ENCODE peak calls at places on chromosomes 7 and 10, in six cellular contexts. A is IMR-90, Q is neuronal stem cell, N is H9, B is mesenchymal stem cell, W is H1. C is an unnamed sample. For H3K4me1, the result is how much of the 10 kb centered on the place peaks cover.

GRCh38 chr10:21317902-21318301 is 207.6 kb downstream of the SKIDA1 start:
- DNase-seq in A (peak), Q (no peak), N (no peak), B (peak), W (no peak), C (no peak)

GRCh38 chr10:70758757-70759514 is 26.2 kb downstream of the TBATA start:
- DNase-seq in A (peak), Q (peak), N (peak), B (peak), W (peak), C (peak)

GRCh38 chr7:151244871-151245346 is 3.6 kb downstream of the SMARCD3 start:
- DNase-seq in A (no peak), Q (no peak), N (peak), B (no peak), W (no peak), C (no peak)

GRCh38 chr10:31599626-31600504 is 280.8 kb downstream of the ZEB1 start:
- DNase-seq in A (peak), Q (no peak), N (peak), B (no peak), W (no peak), C (no peak)

GRCh38 chr10:62453274-62453673 is 79.1 kb downstream of the ZNF365 start:
- DNase-seq in A (no peak), Q (no peak), N (no peak), B (no peak), W (no peak), C (no peak)

GRCh38 chr10:128084991-128085390 is 41.2 kb downstream of the MKI67 start:
- DNase-seq in A (no peak), Q (no peak), N (peak), B (no peak), W (no peak), C (no peak)

GRCh38 chr7:6293202-6293601 is 20.8 kb upstream of the CYTH3 start:
- DNase-seq in A (no peak), Q (no peak), N (no peak), B (no peak), W (no peak), C (no peak)

GRCh38 chr7:18437086-18437485 is 58.5 kb upstream of the HDAC9 start:
- DNase-seq in A (peak), Q (no peak), N (no peak), B (peak), W (no peak), C (no peak)

GRCh38 chr7:2759736-2760097 is 71.7 kb downstream of the AMZ1 start:
- DNase-seq in A (no peak), Q (no peak), N (no peak), B (no peak), W (no peak), C (no peak)

GRCh38 chr7:193538-194256 is 1.3 kb downstream of the FAM20C start:
- DNase-seq in A (no peak), Q (no peak), N (no peak), B (peak), W (no peak), C (no peak)
- H3K4me1 ChIP-seq in A (under half), Q (under half), N (under half), B (under half), W (under half), C (under half)

GRCh38 chr10:96578022-96578421 is 8.8 kb downstream of the TM9SF3 start:
- DNase-seq in A (no peak), Q (no peak), N (no peak), B (no peak), W (no peak), C (no peak)

GRCh38 chr10:96578633-96579032 is 8.2 kb downstream of the TM9SF3 start:
- DNase-seq in A (no peak), Q (no peak), N (no peak), B (no peak), W (no peak), C (no peak)

GRCh38 chr10:96577037-96577436 is 9.8 kb downstream of the TM9SF3 start:
- DNase-seq in A (no peak), Q (no peak), N (no peak), B (no peak), W (no peak), C (no peak)

GRCh38 chr10:96576277-96576980 is 10.4 kb downstream of the TM9SF3 start:
- DNase-seq in A (no peak), Q (no peak), N (no peak), B (no peak), W (no peak), C (no peak)

GRCh38 chr10:96579133-96579532 is 7.7 kb downstream of the TM9SF3 start:
- DNase-seq in A (no peak), Q (no peak), N (no peak), B (no peak), W (no peak), C (no peak)
- H3K14ac ChIP-seq in A (no peak), Q (no peak), N (no peak), B (no peak), W (no peak), C (no peak)

GRCh38 chr10:89241491-89242339 is 9.9 kb downstream of the LIPA start:
- DNase-seq in A (peak), Q (no peak), N (no peak), B (peak), W (no peak), C (peak)

GRCh38 chr10:89236221-89236620 is 15.4 kb downstream of the LIPA start:
- DNase-seq in A (no peak), Q (no peak), N (no peak), B (no peak), W (no peak), C (no peak)

GRCh38 chr10:89237849-89238248 is 13.7 kb downstream of the LIPA start:
- DNase-seq in A (no peak), Q (no peak), N (no peak), B (no peak), W (no peak), C (no peak)

GRCh38 chr10:89242340-89242680 is 9.3 kb downstream of the LIPA start:
- DNase-seq in A (no peak), Q (no peak), N (no peak), B (no peak), W (no peak), C (no peak)

DNA sequence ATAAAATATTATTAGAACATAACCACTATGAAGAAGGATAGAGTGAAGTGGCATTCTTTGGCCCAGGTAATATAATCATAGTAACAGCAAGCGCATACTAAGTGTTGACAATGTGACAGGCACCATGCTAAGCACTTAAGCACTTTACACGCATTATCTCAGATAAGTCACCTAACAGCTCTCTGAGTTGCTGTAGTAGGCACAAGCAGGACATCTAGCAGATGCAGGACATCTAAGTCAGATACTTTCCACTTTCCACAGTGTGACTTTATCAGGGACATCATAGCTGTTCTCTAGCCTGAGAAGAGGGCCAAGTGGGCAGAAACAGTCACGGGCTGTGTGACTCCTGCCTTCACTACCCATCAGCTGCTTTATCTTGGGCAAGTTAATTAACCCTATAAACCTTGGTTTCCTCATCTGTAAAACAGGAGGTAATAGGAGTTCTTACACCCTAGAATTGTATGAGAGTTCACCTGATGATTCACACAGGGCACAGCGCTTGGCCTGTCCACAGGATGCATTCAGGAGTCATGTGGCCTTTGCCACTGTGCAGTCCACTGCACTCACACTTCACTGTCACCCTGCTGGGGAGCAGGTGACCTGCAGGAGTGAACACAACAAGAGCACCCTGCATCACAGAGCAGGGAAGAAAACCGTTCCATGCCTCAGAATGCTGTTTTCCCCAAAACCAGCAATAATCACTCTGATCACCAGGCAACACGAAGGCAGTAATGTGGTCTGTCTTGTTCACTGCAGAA is 12.4 kb downstream of the LIPA start:
- DNase-seq in A (no peak), Q (no peak), N (no peak), B (no peak), W (no peak), C (no peak)
- H4K91ac ChIP-seq in A (no peak), Q (no peak), N (no peak), B (no peak), W (no peak), C (no peak)

DNA sequence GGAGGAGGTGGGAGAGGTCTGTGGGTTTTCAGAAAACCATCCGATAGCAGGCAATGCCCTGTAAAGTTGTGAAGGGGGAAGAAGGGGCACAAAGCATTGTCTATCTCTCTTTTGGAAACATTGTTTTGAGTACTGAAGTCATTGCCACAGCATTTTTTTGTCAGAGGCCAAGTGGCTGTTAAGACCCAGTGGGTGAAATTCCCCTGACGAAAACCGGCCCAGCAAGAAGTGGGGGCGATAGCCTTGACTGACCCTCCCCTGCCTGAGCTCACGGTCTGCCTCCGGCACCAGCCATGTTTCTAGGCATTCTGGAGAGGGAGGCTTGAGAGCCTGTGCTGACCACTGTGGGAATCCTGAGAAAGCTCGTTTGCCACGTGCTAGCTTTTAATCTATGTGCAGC is 144.7 kb downstream of the RPS24 start:
- DNase-seq in A (no peak), Q (no peak), N (no peak), B (no peak), W (no peak), C (no peak)
- H3K4me1 ChIP-seq in A (under half), Q (under half), N (under half), B (under half), W (under half), C (under half)

DNA sequence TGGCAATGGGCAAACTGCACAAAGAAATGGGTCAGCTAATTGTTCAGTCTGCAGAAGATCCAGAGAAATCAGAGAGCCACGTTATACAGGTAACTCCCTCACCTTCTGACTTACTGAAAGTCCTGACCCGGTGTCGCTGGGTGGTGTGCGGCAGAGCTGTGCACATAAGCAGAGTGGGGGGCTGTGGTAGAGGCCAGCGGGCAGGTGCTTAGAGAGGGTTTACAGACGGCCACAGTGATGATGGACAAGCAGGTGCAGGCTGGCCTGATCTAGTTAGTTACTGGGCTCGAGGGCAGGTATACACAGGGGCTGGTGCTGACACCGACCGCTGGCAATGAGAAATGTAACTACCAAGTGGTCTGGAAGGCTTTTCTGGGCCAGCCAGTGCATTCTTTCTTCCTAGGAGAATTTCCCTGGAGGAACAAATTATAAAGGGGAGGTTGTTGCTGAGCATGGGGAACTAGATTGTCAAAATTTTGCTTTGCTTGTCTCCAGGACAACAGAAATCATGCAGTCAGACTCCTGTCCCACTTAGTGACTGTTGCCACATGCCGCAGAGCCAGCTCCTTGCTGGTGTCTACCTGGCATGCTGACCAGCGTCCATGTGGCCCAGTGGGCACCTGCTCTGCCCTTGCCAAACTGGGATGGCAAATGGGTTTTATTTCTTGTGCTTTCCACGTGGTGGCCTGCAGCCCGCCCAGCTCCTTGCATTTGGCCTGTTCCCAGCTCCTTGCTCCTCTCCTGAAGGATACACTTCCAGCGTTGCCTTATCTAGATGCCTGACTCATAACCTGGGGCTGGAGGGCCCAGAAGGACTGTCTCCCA is 28.8 kb downstream of the DENND10 start:
- DNase-seq in A (no peak), Q (no peak), N (no peak), B (no peak), W (no peak), C (peak)
- H3K14ac ChIP-seq in A (no peak), Q (no peak), N (no peak), B (no peak), W (no peak), C (no peak)

GRCh38 chr10:91883549-91884542 is 25.4 kb downstream of the FGFBP3 start:
- DNase-seq in A (peak), Q (peak), N (peak), B (peak), W (no peak), C (peak)

GRCh38 chr10:91885362-91886079 is 23.8 kb downstream of the FGFBP3 start:
- DNase-seq in A (no peak), Q (no peak), N (no peak), B (no peak), W (no peak), C (no peak)

GRCh38 chr10:91887900-91888225 is 21.4 kb downstream of the FGFBP3 start:
- DNase-seq in A (no peak), Q (no peak), N (no peak), B (no peak), W (no peak), C (no peak)

GRCh38 chr10:91891285-91892001 is 17.8 kb downstream of the FGFBP3 start:
- DNase-seq in A (peak), Q (no peak), N (no peak), B (peak), W (no peak), C (no peak)

GRCh38 chr10:91887075-91887899 is 22.0 kb downstream of the FGFBP3 start:
- DNase-seq in A (no peak), Q (peak), N (peak), B (peak), W (peak), C (peak)
- H4K91ac ChIP-seq in A (no peak), Q (peak), N (no peak), B (peak), W (peak), C (peak)

GRCh38 chr10:103890688-103891087 is 27.3 kb downstream of the STN1 start:
- DNase-seq in A (no peak), Q (no peak), N (no peak), B (no peak), W (no peak), C (no peak)

GRCh38 chr10:103892181-103892580 is 25.8 kb downstream of the STN1 start:
- DNase-seq in A (no peak), Q (no peak), N (no peak), B (no peak), W (no peak), C (no peak)

GRCh38 chr10:103890194-103890658 is 27.8 kb downstream of the STN1 start:
- DNase-seq in A (peak), Q (no peak), N (no peak), B (no peak), W (no peak), C (peak)

GRCh38 chr10:103888113-103888841 is 29.7 kb downstream of the STN1 start:
- DNase-seq in A (peak), Q (peak), N (no peak), B (peak), W (no peak), C (peak)

DNA sequence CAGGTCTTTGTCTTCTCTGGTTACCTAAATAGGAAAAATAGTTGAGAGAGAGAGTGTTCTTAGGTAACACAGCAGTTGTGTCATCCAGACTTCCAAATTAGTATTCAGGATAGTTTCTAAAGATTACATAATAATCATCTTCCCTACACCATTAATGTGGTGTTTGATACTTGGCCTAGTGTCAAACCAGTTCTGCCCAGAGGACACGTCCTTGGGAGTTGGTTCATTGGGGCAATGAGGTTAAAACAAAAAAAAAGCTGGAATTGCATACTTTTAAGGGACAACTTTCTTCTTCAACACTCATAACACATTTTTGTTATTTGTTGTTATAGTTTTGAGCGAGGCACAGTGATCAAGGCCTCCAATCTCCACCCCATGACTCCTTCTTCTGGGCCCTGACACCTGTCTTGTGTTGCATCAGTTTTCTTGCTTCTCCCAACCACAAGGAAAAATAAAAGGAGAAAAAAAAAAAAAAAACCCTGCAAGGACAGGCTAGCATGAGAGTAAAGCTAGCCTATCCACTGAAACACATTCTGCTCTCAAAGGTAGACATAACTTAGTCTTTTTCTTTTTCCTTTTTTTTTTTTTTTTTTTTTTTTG is 28.8 kb downstream of the STN1 start:
- DNase-seq in A (no peak), Q (no peak), N (no peak), B (no peak), W (no peak), C (no peak)
- H3K4me1 ChIP-seq in A (under half), Q (under half), N (under half), B (under half), W (under half), C (under half)

DNA sequence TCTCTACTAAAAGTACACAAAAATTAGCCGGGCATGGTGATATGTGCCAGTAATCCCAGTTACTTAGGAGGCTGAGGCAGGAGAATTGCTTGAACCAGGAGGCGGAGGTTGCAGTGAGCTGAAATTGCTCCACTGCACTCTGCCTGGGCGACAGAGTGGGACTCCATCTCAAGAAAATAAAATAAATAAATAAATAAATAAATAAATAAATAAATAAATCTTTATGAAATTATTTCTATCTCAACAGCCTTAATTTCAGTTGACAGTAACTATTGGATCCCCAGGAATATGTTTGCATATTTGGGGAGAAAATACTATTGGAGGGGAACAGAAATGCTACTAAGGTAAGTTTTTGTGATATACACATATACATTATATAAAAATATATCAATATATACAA is 20.0 kb downstream of the TMEM229A start:
- DNase-seq in A (no peak), Q (no peak), N (no peak), B (no peak), W (no peak), C (no peak)
- H3K14ac ChIP-seq in A (no peak), Q (no peak), N (no peak), B (no peak), W (no peak), C (no peak)

GRCh38 chr7:47460251-47460989 is 121.5 kb downstream of the TNS3 start:
- DNase-seq in A (no peak), Q (no peak), N (no peak), B (no peak), W (no peak), C (no peak)
- H4K91ac ChIP-seq in A (no peak), Q (no peak), N (no peak), B (no peak), W (no peak), C (no peak)

GRCh38 chr10:132150777-132151176 is 36.0 kb upstream of the DPYSL4 start:
- DNase-seq in A (no peak), Q (no peak), N (no peak), B (no peak), W (no peak), C (no peak)
- H3K4me1 ChIP-seq in A (under half), Q (under half), N (under half), B (under half), W (under half), C (under half)

C was measured in trophoblast cell.